ENCODE peak calls at places on chromosomes 11 and 22, in eight cellular contexts. V is progenitor cell of endocrine pancreas, H is nephron progenitor cell, U is type B pancreatic cell, G is fibroblast of the aortic adventitia, Y is neural crest cell, K is AG04450, C is foreskin keratinocyte. S is an unnamed sample.

GRCh38 chr11:110121204-110121603 is 28.0 kb downstream of the ZC3H12C start:
- DNase-seq in C (peak), Y (no peak), K (no peak), G (peak), H (no peak), V (no peak), U (no peak), S (no peak)

GRCh38 chr11:35812850-35813249 is 131.0 kb upstream of the LDLRAD3 start:
- DNase-seq in G (peak), K (no peak), H (no peak), C (no peak), U (no peak), Y (no peak), V (no peak), S (no peak)

GRCh38 chr11:11871991-11872401 is 30.2 kb downstream of the USP47 start:
- DNase-seq in H (no peak), K (no peak), V (no peak), Y (no peak), U (no peak), G (no peak), C (no peak), S (no peak)

GRCh38 chr11:67671211-67671520 is 3.3 kb downstream of the ALDH3B2 start:
- DNase-seq in V (no peak), K (no peak), C (no peak), G (no peak), U (no peak), H (no peak), Y (no peak), S (no peak)

GRCh38 chr11:61198948-61199523 is 4.3 kb upstream of the PGA3 start:
- DNase-seq in V (no peak), G (no peak), U (no peak), C (no peak), Y (no peak), K (no peak), H (no peak), S (no peak)

GRCh38 chr22:50170453-50171318 is at the start of gene PANX2:
- DNase-seq in U (no peak), H (peak), C (no peak), K (no peak), V (no peak), Y (no peak), G (no peak), S (peak)

GRCh38 chr11:67409261-67409666 is 5.4 kb downstream of the TBC1D10C start:
- DNase-seq in H (no peak), G (no peak), Y (no peak), C (no peak), U (no peak), K (no peak), V (no peak), S (no peak)

GRCh38 chr11:27423125-27423524 is 49.5 kb downstream of the LGR4 start:
- DNase-seq in H (peak), C (peak), G (peak), U (no peak), Y (no peak), V (no peak), K (peak), S (peak)

GRCh38 chr11:74024630-74025029 is 15.7 kb upstream of the UCP3 start:
- DNase-seq in Y (no peak), U (no peak), K (peak), V (no peak), C (peak), H (no peak), G (peak), S (no peak)

GRCh38 chr11:117972589-117973445 is 13.4 kb upstream of the IL10RA start:
- DNase-seq in K (no peak), C (no peak), U (no peak), V (no peak), Y (no peak), G (no peak), H (no peak), S (no peak)

GRCh38 chr22:48920776-48921241 is 906.9 kb downstream of the BRD1 start:
- DNase-seq in Y (no peak), K (no peak), G (no peak), C (no peak), V (no peak), H (no peak), U (no peak), S (no peak)

GRCh38 chr11:95544095-95544795 is 245.3 kb downstream of the FAM76B start:
- DNase-seq in C (peak), H (no peak), K (no peak), Y (no peak), G (peak), U (no peak), V (no peak), S (no peak)

GRCh38 chr11:37946155-37946766 is 1348.2 kb upstream of the RAG2 start:
- DNase-seq in C (peak), H (peak), G (peak), U (no peak), V (no peak), K (peak), Y (peak), S (no peak)

GRCh38 chr11:84865791-84866535 is 761.2 kb downstream of the DLG2 start:
- DNase-seq in C (no peak), H (no peak), Y (no peak), G (no peak), K (no peak), U (no peak), V (no peak), S (no peak)

GRCh38 chr11:118699508-118700220 is 20.2 kb upstream of the TREH start:
- DNase-seq in Y (no peak), U (no peak), H (no peak), K (no peak), G (no peak), C (no peak), V (no peak), S (no peak)

GRCh38 chr11:68148071-68148805 is 27.1 kb upstream of the CHKA start:
- DNase-seq in C (no peak), K (no peak), U (no peak), G (no peak), Y (no peak), V (no peak), H (no peak), S (no peak)

GRCh38 chr11:92198276-92198675 is 26.3 kb upstream of the FAT3 start:
- DNase-seq in C (no peak), H (no peak), U (no peak), Y (no peak), V (no peak), K (no peak), G (no peak), S (no peak)

GRCh38 chr22:49911881-49912625 is 6.2 kb downstream of the ALG12 start:
- DNase-seq in V (no peak), H (no peak), G (no peak), U (no peak), C (no peak), K (no peak), Y (no peak), S (no peak)

GRCh38 chr22:20653012-20653794 is 120.7 kb upstream of the SERPIND1 start:
- DNase-seq in V (no peak), U (no peak), C (no peak), H (no peak), Y (no peak), K (no peak), G (no peak), S (no peak)

GRCh38 chr22:23274891-23275694 is 94.8 kb downstream of the BCR start:
- DNase-seq in U (no peak), K (no peak), C (no peak), Y (no peak), G (no peak), V (no peak), H (no peak), S (no peak)

GRCh38 chr22:24180316-24181087 is 785 bp upstream of the SUSD2 start:
- DNase-seq in H (no peak), K (no peak), Y (no peak), V (no peak), G (no peak), U (no peak), C (no peak), S (peak)

GRCh38 chr11:61487342-61488025 is 21.1 kb upstream of the LRRC10B start:
- DNase-seq in H (no peak), V (no peak), U (no peak), C (no peak), Y (no peak), K (no peak), G (no peak), S (no peak)

GRCh38 chr22:39716534-39716933 is 146.0 kb downstream of the CACNA1I start:
- DNase-seq in Y (no peak), U (no peak), G (no peak), H (no peak), C (no peak), V (no peak), K (no peak), S (no peak)

GRCh38 chr22:39924286-39924685 is 23.4 kb downstream of the GRAP2 start:
- DNase-seq in C (no peak), V (no peak), H (no peak), K (no peak), G (no peak), U (no peak), Y (no peak), S (no peak)

GRCh38 chr22:48736593-48737460 is 1090.8 kb downstream of the BRD1 start:
- DNase-seq in G (no peak), V (no peak), K (no peak), U (no peak), Y (no peak), H (no peak), C (no peak), S (no peak)

GRCh38 chr11:116847612-116848011 is 10.2 kb upstream of the APOA1 start:
- DNase-seq in U (no peak), C (no peak), Y (no peak), K (no peak), V (no peak), G (no peak), H (no peak), S (no peak)

DNA sequence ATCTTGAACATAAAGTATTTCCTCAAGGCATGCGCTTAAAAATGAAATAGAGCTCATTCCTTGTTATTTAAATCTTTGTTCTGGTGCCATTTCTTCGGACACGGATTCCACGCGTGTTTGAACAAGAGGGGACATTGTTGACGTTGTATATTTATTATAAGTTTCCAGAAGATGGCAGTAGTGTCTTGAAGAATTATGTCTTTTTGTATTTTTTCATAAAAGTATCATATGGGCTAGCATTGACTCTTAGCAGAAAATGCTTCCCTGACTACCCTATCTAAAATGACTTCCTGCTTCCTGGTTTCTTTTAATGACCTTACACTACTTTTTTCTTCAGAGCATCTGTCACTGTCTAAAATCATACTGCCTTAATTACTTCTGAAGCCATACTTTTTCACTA is 20.4 kb downstream of the BIRC2 start:
- DNase-seq in H (no peak), V (no peak), G (peak), Y (no peak), K (no peak), U (no peak), C (no peak), S (no peak)
- TF ChIP-seq CTCF in H (no peak), V (no peak), G (peak), Y (no peak), K (peak), U (peak), C (peak), S (no peak)

DNA sequence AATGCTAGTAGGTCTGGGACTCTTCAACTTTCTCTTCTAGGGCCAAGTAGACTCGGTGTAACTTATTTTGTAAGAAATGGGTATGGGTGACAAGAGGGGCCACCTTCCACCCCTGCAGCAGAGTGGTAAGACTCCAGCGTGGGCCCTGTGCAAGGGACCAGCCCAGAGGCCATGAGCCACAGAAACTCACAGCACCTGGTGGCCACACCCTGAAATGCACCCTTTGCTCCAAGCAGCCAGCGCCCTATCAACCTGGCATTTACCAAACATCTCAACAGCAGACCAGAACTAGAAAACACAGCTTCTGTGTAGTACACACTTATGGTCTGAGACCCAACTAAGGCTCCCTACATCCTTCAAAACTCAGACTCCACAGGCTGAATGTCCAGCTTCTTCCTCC is 5.7 kb downstream of the CDCA5 start:
- DNase-seq in V (no peak), Y (peak), C (peak), K (no peak), G (peak), U (no peak), H (peak), S (peak)
- TF ChIP-seq CTCF in V (peak), Y (peak), C (peak), K (peak), G (peak), U (peak), H (peak), S (peak)

DNA sequence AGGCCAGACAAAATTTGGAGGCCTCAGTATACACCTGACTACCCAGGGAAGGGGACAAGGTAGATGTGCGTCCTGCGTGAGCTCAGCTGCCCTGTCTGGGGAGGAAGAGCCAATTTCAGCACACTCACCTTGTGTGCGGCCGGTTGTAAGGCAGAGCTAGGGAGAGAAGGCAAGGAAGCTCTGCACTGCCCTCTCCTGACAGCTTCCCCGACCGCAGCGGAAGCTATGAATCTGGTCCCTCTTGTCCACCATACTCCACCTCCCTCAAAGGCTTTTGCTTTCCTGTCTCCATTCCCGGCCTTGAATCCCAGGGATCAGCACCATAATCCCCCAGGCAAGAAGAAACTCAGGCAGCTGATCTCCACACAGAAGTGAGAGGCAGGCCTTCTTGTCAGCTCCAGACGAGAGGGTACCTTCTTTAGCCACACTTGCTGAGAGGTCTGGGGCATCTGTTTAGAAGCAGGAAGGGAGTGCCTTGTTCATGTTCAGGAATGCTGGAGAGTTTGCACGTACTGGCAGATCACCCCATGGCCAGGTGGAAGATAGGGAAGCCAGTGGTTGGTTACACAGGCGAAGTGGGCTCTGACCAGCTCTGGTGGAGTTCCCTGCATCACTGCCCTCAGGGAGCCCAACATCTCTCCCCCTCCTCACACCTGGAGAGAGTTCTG is 62.5 kb downstream of the FEZ1 start:
- DNase-seq in C (peak), U (no peak), Y (peak), H (peak), V (no peak), G (peak), K (no peak), S (peak)
- TF ChIP-seq CTCF in C (peak), U (peak), Y (peak), H (peak), V (peak), G (peak), K (peak), S (peak)

GRCh38 chr11:114250993-114251796 is 45.0 kb upstream of the NNMT start:
- DNase-seq in Y (no peak), U (no peak), H (no peak), V (no peak), G (no peak), C (no peak), K (no peak), S (no peak)

GRCh38 chr11:114254571-114255146 is 41.5 kb upstream of the NNMT start:
- DNase-seq in K (no peak), H (no peak), C (no peak), U (no peak), Y (no peak), G (no peak), V (no peak), S (no peak)

GRCh38 chr11:114253771-114254170 is 42.4 kb upstream of the NNMT start:
- DNase-seq in G (no peak), Y (no peak), U (no peak), K (no peak), H (no peak), V (no peak), C (no peak), S (no peak)

GRCh38 chr11:114250180-114250579 is 46.0 kb upstream of the NNMT start:
- DNase-seq in G (no peak), C (no peak), H (no peak), K (no peak), U (no peak), Y (no peak), V (no peak), S (no peak)

DNA sequence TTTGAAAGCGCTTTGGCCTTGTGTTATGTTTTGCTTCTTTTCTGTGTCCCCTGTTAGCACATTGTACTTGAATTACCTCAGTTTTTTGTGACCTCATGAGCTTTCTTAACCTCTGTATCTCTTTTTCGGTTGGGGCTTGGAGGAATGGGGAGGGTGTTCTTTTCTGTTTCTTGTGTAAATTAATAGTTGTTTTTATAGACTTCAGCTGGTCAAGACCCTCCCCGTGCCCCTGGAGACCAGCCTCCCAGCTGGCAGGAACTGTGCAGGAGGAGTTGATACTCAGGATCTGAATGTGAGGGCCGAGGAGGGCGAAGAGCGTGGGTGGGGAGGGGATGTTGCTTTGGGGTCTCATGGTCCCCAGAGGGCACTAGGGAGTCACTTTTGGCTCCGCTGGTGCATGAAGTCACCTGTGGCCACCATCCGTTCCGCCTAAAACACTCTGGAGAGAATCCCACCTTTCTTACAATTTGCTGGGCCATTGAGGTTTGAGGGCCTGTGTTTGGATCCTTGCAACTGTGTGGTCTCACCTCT is 44.3 kb upstream of the NNMT start:
- DNase-seq in G (no peak), U (no peak), V (no peak), H (peak), K (no peak), Y (no peak), C (no peak), S (no peak)
- TF ChIP-seq CTCF in G (no peak), U (no peak), V (peak), H (peak), K (no peak), Y (no peak), C (no peak), S (no peak)

DNA sequence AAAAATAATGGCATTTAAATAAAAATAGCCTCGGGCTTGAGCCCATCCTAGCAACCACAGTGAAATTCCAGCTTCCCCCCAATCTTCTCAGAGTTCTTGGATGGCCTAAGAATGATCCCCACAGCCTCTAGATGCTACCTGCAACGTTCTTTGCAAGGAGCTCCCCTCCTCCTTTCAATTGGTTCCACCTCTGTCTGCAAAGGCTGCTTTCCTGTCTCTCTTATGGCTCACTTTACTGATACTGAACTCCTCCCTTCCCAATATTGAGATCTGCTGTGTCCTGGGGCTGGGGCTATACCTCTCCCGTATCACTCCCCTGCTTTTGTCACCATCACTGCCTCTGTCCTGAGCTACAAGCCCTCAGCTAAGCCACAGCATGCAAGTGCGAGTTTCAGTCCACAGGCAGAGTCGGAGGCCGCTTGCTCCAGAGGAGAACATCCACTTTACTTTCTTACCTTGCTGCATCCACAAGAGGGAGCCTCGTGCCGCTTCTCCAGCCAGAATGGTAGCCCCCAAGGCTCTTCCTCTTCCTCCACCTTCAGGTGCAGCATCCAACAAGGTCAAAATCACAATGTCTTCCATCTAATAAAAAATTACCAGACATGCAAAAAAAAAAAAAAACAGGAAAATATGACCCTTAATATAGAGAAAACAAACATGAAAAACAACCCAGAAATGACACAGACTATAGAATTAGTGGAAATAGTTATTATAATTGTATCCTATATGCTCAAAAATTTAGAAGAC is 48.6 kb upstream of the TMEM45B start:
- DNase-seq in Y (peak), G (peak), H (peak), U (no peak), V (peak), C (no peak), K (no peak), S (peak)
- TF ChIP-seq CTCF in Y (peak), G (peak), H (peak), U (peak), V (peak), C (peak), K (peak), S (peak)

GRCh38 chr11:18853086-18853720 is 61.6 kb upstream of the PTPN5 start:
- DNase-seq in C (peak), H (no peak), G (peak), Y (no peak), V (peak), U (no peak), K (no peak), S (no peak)
- TF ChIP-seq CTCF in C (peak), H (peak), G (peak), Y (peak), V (peak), U (peak), K (peak), S (peak)

GRCh38 chr22:18970948-18971315 is 34.8 kb upstream of the PRODH start:
- DNase-seq in H (no peak), U (no peak), C (no peak), K (no peak), V (no peak), Y (no peak), G (no peak), S (peak)

GRCh38 chr22:18971321-18971751 is 35.2 kb upstream of the PRODH start:
- DNase-seq in C (no peak), Y (no peak), H (no peak), V (no peak), G (no peak), U (no peak), K (no peak), S (no peak)

GRCh38 chr22:18973264-18974031 is 37.4 kb upstream of the PRODH start:
- DNase-seq in K (no peak), V (no peak), C (no peak), G (no peak), H (no peak), U (no peak), Y (no peak), S (no peak)

GRCh38 chr22:18968011-18968749 is 32.1 kb upstream of the PRODH start:
- DNase-seq in V (peak), H (peak), U (no peak), Y (peak), C (no peak), K (no peak), G (peak), S (no peak)

GRCh38 chr22:18970180-18970947 is 34.3 kb upstream of the PRODH start:
- DNase-seq in H (peak), U (no peak), Y (peak), V (peak), C (no peak), K (no peak), G (no peak), S (peak)
- TF ChIP-seq CTCF in H (peak), U (peak), Y (peak), V (peak), C (no peak), K (no peak), G (peak), S (peak)

S was measured in glutamatergic neuron.